ENCODE peak calls at places on chromosome 2, in nine cellular contexts. One of them, this sample, is unnamed. For H3K27me3, the result is how much of the 10 kb centered on the place peaks cover.

GRCh38 chr2:219225350-219225749 is 4.1 kb downstream of the ATG9A start:
- DNase-seq in breast epithelium: no peak
- DNase-seq in heart right ventricle: no peak
- DNase-seq in psoas muscle: no peak
- DNase-seq in GM06990: no peak
- DNase-seq in astrocyte: no peak
- DNase-seq in thoracic aorta: no peak
- DNase-seq in AG04450: no peak
- DNase-seq in stomach: no peak
- DNase-seq in this sample: no peak

GRCh38 chr2:137826373-137827372 is 137.6 kb upstream of the HNMT start:
- DNase-seq in stomach: no peak
- DNase-seq in thoracic aorta: no peak
- DNase-seq in breast epithelium: no peak
- DNase-seq in heart right ventricle: no peak
- DNase-seq in astrocyte: no peak
- DNase-seq in AG04450: no peak
- DNase-seq in GM06990: peak
- DNase-seq in psoas muscle: no peak
- DNase-seq in this sample: no peak

GRCh38 chr2:148814853-148815419 is 60.1 kb upstream of the KIF5C start:
- DNase-seq in stomach: peak
- DNase-seq in astrocyte: no peak
- DNase-seq in GM06990: no peak
- DNase-seq in breast epithelium: no peak
- DNase-seq in thoracic aorta: no peak
- DNase-seq in psoas muscle: no peak
- DNase-seq in AG04450: no peak
- DNase-seq in heart right ventricle: no peak
- DNase-seq in this sample: no peak

GRCh38 chr2:130869441-130870160 is 32.9 kb downstream of the ARHGEF4 start:
- DNase-seq in psoas muscle: no peak
- DNase-seq in stomach: peak
- DNase-seq in astrocyte: no peak
- DNase-seq in breast epithelium: no peak
- DNase-seq in GM06990: no peak
- DNase-seq in thoracic aorta: no peak
- DNase-seq in AG04450: no peak
- DNase-seq in heart right ventricle: no peak
- DNase-seq in this sample: no peak

GRCh38 chr2:102690012-102690411 is 70.7 kb downstream of the SLC9A2 start:
- DNase-seq in psoas muscle: no peak
- DNase-seq in stomach: no peak
- DNase-seq in breast epithelium: no peak
- DNase-seq in GM06990: no peak
- DNase-seq in heart right ventricle: no peak
- DNase-seq in thoracic aorta: no peak
- DNase-seq in AG04450: no peak
- DNase-seq in astrocyte: no peak
- DNase-seq in this sample: no peak

GRCh38 chr2:191983186-191983585 is 136.3 kb upstream of the CAVIN2 start:
- DNase-seq in psoas muscle: no peak
- DNase-seq in AG04450: no peak
- DNase-seq in stomach: no peak
- DNase-seq in GM06990: no peak
- DNase-seq in breast epithelium: no peak
- DNase-seq in heart right ventricle: no peak
- DNase-seq in thoracic aorta: no peak
- DNase-seq in astrocyte: no peak
- DNase-seq in this sample: no peak

GRCh38 chr2:216911886-216912285 is 52.0 kb upstream of the TNP1 start:
- DNase-seq in psoas muscle: no peak
- DNase-seq in breast epithelium: no peak
- DNase-seq in heart right ventricle: no peak
- DNase-seq in GM06990: no peak
- DNase-seq in AG04450: no peak
- DNase-seq in stomach: no peak
- DNase-seq in astrocyte: peak
- DNase-seq in thoracic aorta: no peak
- DNase-seq in this sample: no peak

GRCh38 chr2:102278720-102279390 is 32.5 kb upstream of the IL1RL1 start:
- DNase-seq in thoracic aorta: no peak
- DNase-seq in heart right ventricle: no peak
- DNase-seq in psoas muscle: no peak
- DNase-seq in stomach: no peak
- DNase-seq in AG04450: no peak
- DNase-seq in GM06990: no peak
- DNase-seq in breast epithelium: no peak
- DNase-seq in astrocyte: peak
- DNase-seq in this sample: no peak

GRCh38 chr2:73931531-73932500 is 5.1 kb downstream of the DGUOK start:
- DNase-seq in stomach: no peak
- DNase-seq in astrocyte: peak
- DNase-seq in breast epithelium: no peak
- DNase-seq in AG04450: no peak
- DNase-seq in heart right ventricle: no peak
- DNase-seq in GM06990: no peak
- DNase-seq in thoracic aorta: no peak
- DNase-seq in psoas muscle: no peak
- DNase-seq in this sample: no peak

GRCh38 chr2:71130325-71131260 is at the start of gene MPHOSPH10:
- DNase-seq in GM06990: peak
- DNase-seq in heart right ventricle: peak
- DNase-seq in thoracic aorta: peak
- DNase-seq in stomach: peak
- DNase-seq in astrocyte: peak
- DNase-seq in AG04450: peak
- DNase-seq in breast epithelium: peak
- DNase-seq in psoas muscle: peak
- DNase-seq in this sample: peak

GRCh38 chr2:134253804-134254203 is at the start of gene MGAT5:
- DNase-seq in heart right ventricle: no peak
- DNase-seq in AG04450: no peak
- DNase-seq in GM06990: no peak
- DNase-seq in breast epithelium: no peak
- DNase-seq in thoracic aorta: no peak
- DNase-seq in psoas muscle: no peak
- DNase-seq in stomach: peak
- DNase-seq in astrocyte: no peak
- DNase-seq in this sample: no peak

GRCh38 chr2:149611100-149611820 is 23.7 kb upstream of the MMADHC start:
- DNase-seq in astrocyte: no peak
- DNase-seq in GM06990: no peak
- DNase-seq in AG04450: no peak
- DNase-seq in thoracic aorta: no peak
- DNase-seq in psoas muscle: no peak
- DNase-seq in stomach: no peak
- DNase-seq in breast epithelium: no peak
- DNase-seq in heart right ventricle: no peak
- DNase-seq in this sample: no peak

GRCh38 chr2:37689751-37690150 is 18.3 kb upstream of the CDC42EP3 start:
- DNase-seq in astrocyte: no peak
- DNase-seq in stomach: no peak
- DNase-seq in psoas muscle: no peak
- DNase-seq in thoracic aorta: no peak
- DNase-seq in breast epithelium: no peak
- DNase-seq in heart right ventricle: no peak
- DNase-seq in GM06990: no peak
- DNase-seq in AG04450: no peak
- DNase-seq in this sample: no peak

DNA sequence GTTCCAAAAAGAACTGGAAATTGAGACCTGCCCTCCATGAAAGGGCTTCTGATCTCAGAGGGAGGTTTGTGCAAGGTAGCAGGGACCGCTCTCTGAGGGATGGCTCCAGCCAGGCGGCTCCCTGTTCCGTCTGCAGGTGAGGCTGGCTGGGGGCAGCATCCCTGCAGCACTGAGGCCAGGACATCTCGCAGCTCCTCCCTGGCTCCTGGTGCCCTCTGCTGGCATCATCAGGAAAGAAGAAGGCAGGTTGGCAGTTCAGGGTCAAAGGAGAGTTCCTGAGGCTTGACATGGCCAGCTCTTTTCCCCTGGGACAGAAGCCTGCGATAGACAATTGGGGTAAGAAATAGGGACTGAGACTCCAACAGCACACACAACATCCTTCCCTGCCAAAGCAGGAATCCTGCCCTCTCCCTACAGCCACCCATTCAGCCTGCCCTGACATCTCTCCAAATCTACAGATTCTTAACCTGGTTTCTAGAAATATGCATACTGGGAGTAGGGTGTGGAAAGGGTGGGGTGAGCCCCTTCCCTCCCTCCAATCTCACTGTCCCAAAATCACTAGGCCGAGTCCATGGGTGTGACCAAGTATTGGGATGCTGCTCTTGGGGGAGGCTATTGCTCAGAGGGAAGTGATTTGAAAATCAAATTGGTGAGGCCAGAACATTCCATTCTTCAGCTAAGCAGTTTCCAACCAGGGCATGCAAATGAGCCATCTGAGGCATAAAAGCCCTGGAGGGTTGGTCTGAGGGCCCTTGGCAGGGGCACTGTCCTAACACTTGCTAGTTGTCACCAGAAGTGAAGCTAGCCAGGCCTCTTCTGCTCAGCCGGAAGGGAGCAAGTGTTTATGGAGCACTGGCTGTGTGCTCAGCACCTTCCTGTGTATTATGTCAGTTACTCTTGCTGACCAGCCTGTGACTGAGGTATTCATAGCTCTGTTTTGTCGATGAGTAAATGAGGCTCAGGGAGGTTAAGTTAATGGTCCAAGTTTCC is 185.4 kb downstream of the TFCP2L1 start:
- DNase-seq in heart right ventricle: peak
- DNase-seq in psoas muscle: no peak
- DNase-seq in AG04450: no peak
- DNase-seq in astrocyte: no peak
- DNase-seq in breast epithelium: no peak
- DNase-seq in GM06990: no peak
- DNase-seq in stomach: peak
- DNase-seq in thoracic aorta: no peak
- DNase-seq in this sample: no peak
- H3K27me3 ChIP-seq in heart right ventricle: under half
- H3K27me3 ChIP-seq in psoas muscle: under half
- H3K27me3 ChIP-seq in AG04450: under half
- H3K27me3 ChIP-seq in astrocyte: under half
- H3K27me3 ChIP-seq in breast epithelium: under half
- H3K27me3 ChIP-seq in GM06990: under half
- H3K27me3 ChIP-seq in stomach: under half
- H3K27me3 ChIP-seq in thoracic aorta: under half
- H3K27me3 ChIP-seq in this sample: under half

GRCh38 chr2:30949435-30949834 is 142.2 kb upstream of the CAPN13 start:
- DNase-seq in astrocyte: no peak
- DNase-seq in psoas muscle: no peak
- DNase-seq in AG04450: no peak
- DNase-seq in heart right ventricle: no peak
- DNase-seq in stomach: no peak
- DNase-seq in breast epithelium: no peak
- DNase-seq in GM06990: no peak
- DNase-seq in thoracic aorta: no peak
- DNase-seq in this sample: no peak
- H3K27me3 ChIP-seq in astrocyte: under half
- H3K27me3 ChIP-seq in psoas muscle: under half
- H3K27me3 ChIP-seq in AG04450: under half
- H3K27me3 ChIP-seq in heart right ventricle: under half
- H3K27me3 ChIP-seq in stomach: under half
- H3K27me3 ChIP-seq in breast epithelium: under half
- H3K27me3 ChIP-seq in GM06990: under half
- H3K27me3 ChIP-seq in thoracic aorta: under half
- H3K27me3 ChIP-seq in this sample: under half

GRCh38 chr2:119423041-119423440 is 8.6 kb upstream of the TMEM37 start:
- DNase-seq in GM06990: no peak
- DNase-seq in thoracic aorta: no peak
- DNase-seq in psoas muscle: no peak
- DNase-seq in astrocyte: no peak
- DNase-seq in stomach: no peak
- DNase-seq in heart right ventricle: no peak
- DNase-seq in AG04450: no peak
- DNase-seq in breast epithelium: no peak
- DNase-seq in this sample: no peak
- H3K27me3 ChIP-seq in GM06990: under half
- H3K27me3 ChIP-seq in thoracic aorta: under half
- H3K27me3 ChIP-seq in psoas muscle: under half
- H3K27me3 ChIP-seq in astrocyte: under half
- H3K27me3 ChIP-seq in stomach: under half
- H3K27me3 ChIP-seq in heart right ventricle: under half
- H3K27me3 ChIP-seq in AG04450: under half
- H3K27me3 ChIP-seq in breast epithelium: under half
- H3K27me3 ChIP-seq in this sample: under half

GRCh38 chr2:240834377-240834975 is 14.5 kb upstream of the KIF1A start:
- DNase-seq in AG04450: no peak
- DNase-seq in stomach: no peak
- DNase-seq in psoas muscle: no peak
- DNase-seq in heart right ventricle: no peak
- DNase-seq in astrocyte: no peak
- DNase-seq in thoracic aorta: no peak
- DNase-seq in GM06990: no peak
- DNase-seq in breast epithelium: no peak
- DNase-seq in this sample: peak
- H3K27me3 ChIP-seq in AG04450: under half
- H3K27me3 ChIP-seq in stomach: under half
- H3K27me3 ChIP-seq in psoas muscle: under half
- H3K27me3 ChIP-seq in heart right ventricle: under half
- H3K27me3 ChIP-seq in astrocyte: under half
- H3K27me3 ChIP-seq in thoracic aorta: under half
- H3K27me3 ChIP-seq in GM06990: under half
- H3K27me3 ChIP-seq in breast epithelium: under half
- H3K27me3 ChIP-seq in this sample: under half

GRCh38 chr2:202201220-202202160 is 36.9 kb downstream of the SUMO1 start:
- DNase-seq in astrocyte: no peak
- DNase-seq in GM06990: no peak
- DNase-seq in breast epithelium: no peak
- DNase-seq in psoas muscle: no peak
- DNase-seq in thoracic aorta: no peak
- DNase-seq in heart right ventricle: no peak
- DNase-seq in AG04450: no peak
- DNase-seq in stomach: no peak
- DNase-seq in this sample: no peak

GRCh38 chr2:202194418-202194817 is 44.0 kb downstream of the SUMO1 start:
- DNase-seq in AG04450: no peak
- DNase-seq in breast epithelium: no peak
- DNase-seq in GM06990: no peak
- DNase-seq in stomach: no peak
- DNase-seq in heart right ventricle: no peak
- DNase-seq in thoracic aorta: no peak
- DNase-seq in astrocyte: no peak
- DNase-seq in psoas muscle: no peak
- DNase-seq in this sample: no peak

GRCh38 chr2:202193305-202193704 is 45.1 kb downstream of the SUMO1 start:
- DNase-seq in thoracic aorta: no peak
- DNase-seq in AG04450: no peak
- DNase-seq in astrocyte: no peak
- DNase-seq in GM06990: no peak
- DNase-seq in breast epithelium: no peak
- DNase-seq in stomach: no peak
- DNase-seq in heart right ventricle: no peak
- DNase-seq in psoas muscle: no peak
- DNase-seq in this sample: no peak

GRCh38 chr2:202193881-202194353 is 44.5 kb downstream of the SUMO1 start:
- DNase-seq in thoracic aorta: no peak
- DNase-seq in GM06990: no peak
- DNase-seq in astrocyte: no peak
- DNase-seq in heart right ventricle: no peak
- DNase-seq in stomach: no peak
- DNase-seq in psoas muscle: no peak
- DNase-seq in AG04450: no peak
- DNase-seq in breast epithelium: no peak
- DNase-seq in this sample: no peak

GRCh38 chr2:202196727-202197126 is 41.7 kb downstream of the SUMO1 start:
- DNase-seq in thoracic aorta: no peak
- DNase-seq in breast epithelium: no peak
- DNase-seq in psoas muscle: no peak
- DNase-seq in heart right ventricle: no peak
- DNase-seq in AG04450: no peak
- DNase-seq in GM06990: no peak
- DNase-seq in stomach: no peak
- DNase-seq in astrocyte: no peak
- DNase-seq in this sample: no peak
- H3K27me3 ChIP-seq in thoracic aorta: under half
- H3K27me3 ChIP-seq in breast epithelium: under half
- H3K27me3 ChIP-seq in psoas muscle: under half
- H3K27me3 ChIP-seq in heart right ventricle: under half
- H3K27me3 ChIP-seq in AG04450: under half
- H3K27me3 ChIP-seq in GM06990: under half
- H3K27me3 ChIP-seq in stomach: under half
- H3K27me3 ChIP-seq in astrocyte: under half
- H3K27me3 ChIP-seq in this sample: under half

This sample was measured in CD8-positive, alpha-beta memory T cell.